ENCODE peak calls at places on chromosomes 1 and 21, in four cellular contexts. One of them, this sample, is unnamed.

GRCh38 chr1:222124602-222125001 is 382.7 kb upstream of the DUSP10 start:
- DNase-seq in CD8-positive, alpha-beta T cell: no peak
- DNase-seq in upper lobe of left lung: no peak
- DNase-seq in heart right ventricle: no peak
- DNase-seq in this sample: peak; percentile 1

GRCh38 chr1:29122987-29123870 is 474 bp downstream of the TMEM200B start:
- DNase-seq in CD8-positive, alpha-beta T cell: no peak
- DNase-seq in heart right ventricle: peak; percentile 20
- DNase-seq in upper lobe of left lung: peak; percentile 87
- DNase-seq in this sample: no peak

GRCh38 chr1:62325696-62326095 is 6.5 kb upstream of the KANK4 start:
- DNase-seq in CD8-positive, alpha-beta T cell: no peak
- DNase-seq in upper lobe of left lung: no peak
- DNase-seq in heart right ventricle: no peak
- DNase-seq in this sample: no peak

GRCh38 chr1:43255438-43256210 is 14.2 kb upstream of the TMEM125 start:
- DNase-seq in CD8-positive, alpha-beta T cell: no peak
- DNase-seq in upper lobe of left lung: no peak
- DNase-seq in heart right ventricle: peak; percentile 64
- DNase-seq in this sample: no peak

GRCh38 chr1:231611851-231612250 is 14.7 kb upstream of the DISC1 start:
- DNase-seq in CD8-positive, alpha-beta T cell: no peak
- DNase-seq in upper lobe of left lung: no peak
- DNase-seq in heart right ventricle: no peak
- DNase-seq in this sample: no peak

GRCh38 chr1:844472-845026 is 79.2 kb upstream of the SAMD11 start:
- DNase-seq in heart right ventricle: no peak
- DNase-seq in CD8-positive, alpha-beta T cell: no peak
- DNase-seq in upper lobe of left lung: no peak
- DNase-seq in this sample: no peak

GRCh38 chr1:156859523-156860112 is 701 bp upstream of the INSRR start:
- DNase-seq in upper lobe of left lung: no peak
- DNase-seq in heart right ventricle: peak; percentile 18
- DNase-seq in CD8-positive, alpha-beta T cell: no peak
- DNase-seq in this sample: no peak

GRCh38 chr1:100455478-100456072 is 82.4 kb upstream of the GPR88 start:
- DNase-seq in CD8-positive, alpha-beta T cell: no peak
- DNase-seq in heart right ventricle: no peak
- DNase-seq in upper lobe of left lung: no peak
- DNase-seq in this sample: no peak

GRCh38 chr1:174828264-174828663 is 171.5 kb upstream of the CACYBP start:
- DNase-seq in CD8-positive, alpha-beta T cell: no peak
- DNase-seq in upper lobe of left lung: no peak
- DNase-seq in heart right ventricle: no peak
- DNase-seq in this sample: no peak

GRCh38 chr1:228323401-228323800 is 83.2 kb downstream of the TRIM11 start:
- DNase-seq in CD8-positive, alpha-beta T cell: no peak
- DNase-seq in heart right ventricle: no peak
- DNase-seq in upper lobe of left lung: peak; percentile 41
- DNase-seq in this sample: no peak

GRCh38 chr1:47380699-47381098 is 35.4 kb upstream of the FOXE3 start:
- DNase-seq in CD8-positive, alpha-beta T cell: no peak
- DNase-seq in heart right ventricle: no peak
- DNase-seq in upper lobe of left lung: no peak
- DNase-seq in this sample: no peak

GRCh38 chr1:81920245-81920740 is 119.6 kb downstream of the ADGRL2 start:
- DNase-seq in CD8-positive, alpha-beta T cell: no peak
- DNase-seq in heart right ventricle: peak; percentile 25
- DNase-seq in upper lobe of left lung: no peak
- DNase-seq in this sample: no peak

GRCh38 chr21:41953831-41954653 is at the start of gene C2CD2:
- DNase-seq in heart right ventricle: peak; percentile 69
- DNase-seq in CD8-positive, alpha-beta T cell: no peak
- DNase-seq in upper lobe of left lung: peak; percentile 94
- DNase-seq in this sample: peak; percentile 51

GRCh38 chr1:193749868-193750267 is 563.5 kb upstream of the B3GALT2 start:
- DNase-seq in CD8-positive, alpha-beta T cell: no peak
- DNase-seq in upper lobe of left lung: no peak
- DNase-seq in heart right ventricle: no peak
- DNase-seq in this sample: no peak

GRCh38 chr1:167617100-167617949 is 12.7 kb upstream of the RCSD1 start:
- DNase-seq in heart right ventricle: peak; percentile 54
- DNase-seq in upper lobe of left lung: no peak
- DNase-seq in CD8-positive, alpha-beta T cell: no peak
- DNase-seq in this sample: peak; percentile 29

GRCh38 chr1:242467556-242468145 is 56.8 kb downstream of the PLD5 start:
- DNase-seq in upper lobe of left lung: no peak
- DNase-seq in CD8-positive, alpha-beta T cell: no peak
- DNase-seq in heart right ventricle: peak; percentile 48
- DNase-seq in this sample: peak; percentile 34

GRCh38 chr21:15437873-15438272 is 291.9 kb upstream of the USP25 start:
- DNase-seq in heart right ventricle: no peak
- DNase-seq in upper lobe of left lung: no peak
- DNase-seq in CD8-positive, alpha-beta T cell: no peak
- DNase-seq in this sample: no peak

GRCh38 chr1:182617734-182618288 is 13.6 kb upstream of the RGS16 start:
- DNase-seq in CD8-positive, alpha-beta T cell: no peak
- DNase-seq in heart right ventricle: no peak
- DNase-seq in upper lobe of left lung: no peak
- DNase-seq in this sample: no peak

GRCh38 chr1:66282343-66282852 is 251.6 kb upstream of the SGIP1 start:
- DNase-seq in CD8-positive, alpha-beta T cell: peak; percentile 16
- DNase-seq in heart right ventricle: peak; percentile 45
- DNase-seq in upper lobe of left lung: no peak
- DNase-seq in this sample: no peak

GRCh38 chr1:66283583-66284041 is 250.3 kb upstream of the SGIP1 start:
- DNase-seq in CD8-positive, alpha-beta T cell: no peak
- DNase-seq in upper lobe of left lung: no peak
- DNase-seq in heart right ventricle: no peak
- DNase-seq in this sample: no peak

GRCh38 chr1:66281808-66282207 is 252.1 kb upstream of the SGIP1 start:
- DNase-seq in upper lobe of left lung: no peak
- DNase-seq in heart right ventricle: no peak
- DNase-seq in CD8-positive, alpha-beta T cell: no peak
- DNase-seq in this sample: no peak

GRCh38 chr1:66284746-66285145 is 249.2 kb upstream of the SGIP1 start:
- DNase-seq in heart right ventricle: no peak
- DNase-seq in upper lobe of left lung: no peak
- DNase-seq in CD8-positive, alpha-beta T cell: no peak
- DNase-seq in this sample: no peak

GRCh38 chr1:66282885-66283284 is 251.1 kb upstream of the SGIP1 start:
- DNase-seq in heart right ventricle: no peak
- DNase-seq in upper lobe of left lung: no peak
- DNase-seq in CD8-positive, alpha-beta T cell: no peak
- DNase-seq in this sample: no peak
- H3K4me1 ChIP-seq in heart right ventricle: peaks cover 24% of the 10 kb centered on the region
- H3K4me1 ChIP-seq in upper lobe of left lung: peaks cover 36% of the 10 kb centered on the region
- H3K4me1 ChIP-seq in CD8-positive, alpha-beta T cell: peaks cover 55% of the 10 kb centered on the region
- H3K4me1 ChIP-seq in this sample: peaks cover 4% of the 10 kb centered on the region

GRCh38 chr1:234722904-234723588 is 113.1 kb upstream of the IRF2BP2 start:
- DNase-seq in heart right ventricle: peak; percentile 74
- DNase-seq in CD8-positive, alpha-beta T cell: no peak
- DNase-seq in upper lobe of left lung: peak; percentile 89
- DNase-seq in this sample: no peak
- H3K4me1 ChIP-seq in heart right ventricle: peaks cover 97% of the 10 kb centered on the region
- H3K4me1 ChIP-seq in CD8-positive, alpha-beta T cell: peaks cover 38% of the 10 kb centered on the region
- H3K4me1 ChIP-seq in upper lobe of left lung: peaks cover 90% of the 10 kb centered on the region
- H3K4me1 ChIP-seq in this sample: peaks cover 24% of the 10 kb centered on the region

DNA sequence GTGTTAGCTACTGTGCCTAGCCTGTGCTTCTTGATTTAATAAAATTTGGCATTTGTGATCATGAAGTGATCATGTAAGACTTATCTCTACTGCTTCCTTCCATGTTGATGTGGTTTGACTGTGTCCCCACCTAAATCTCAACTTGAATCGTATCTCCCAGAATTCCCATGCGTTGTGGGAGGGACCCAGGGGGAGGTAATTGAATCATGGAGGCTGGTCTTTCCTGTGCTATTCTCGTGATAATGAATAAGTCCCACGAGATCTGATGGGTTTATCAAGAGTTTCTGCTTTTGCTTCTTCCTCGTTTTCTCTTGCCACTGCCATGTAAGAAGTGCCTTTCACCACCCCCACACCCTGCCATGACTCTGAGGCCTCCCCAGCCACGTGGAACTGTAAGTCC is at the start of gene OVAAL:
- DNase-seq in upper lobe of left lung: no peak
- DNase-seq in heart right ventricle: no peak
- DNase-seq in CD8-positive, alpha-beta T cell: no peak
- DNase-seq in this sample: no peak
- H3K4me1 ChIP-seq in upper lobe of left lung: peaks cover 5% of the 10 kb centered on the region
- H3K4me1 ChIP-seq in heart right ventricle: peaks cover 32% of the 10 kb centered on the region
- H3K4me1 ChIP-seq in CD8-positive, alpha-beta T cell: no peaks in the 10 kb centered on the region
- H3K4me1 ChIP-seq in this sample: peaks cover 7% of the 10 kb centered on the region

GRCh38 chr1:173426057-173426456 is 51.1 kb upstream of the PRDX6 start:
- DNase-seq in CD8-positive, alpha-beta T cell: no peak
- DNase-seq in upper lobe of left lung: no peak
- DNase-seq in heart right ventricle: no peak
- DNase-seq in this sample: peak; percentile 45
- H3K4me1 ChIP-seq in CD8-positive, alpha-beta T cell: peaks cover 19% of the 10 kb centered on the region
- H3K4me1 ChIP-seq in upper lobe of left lung: peaks cover 19% of the 10 kb centered on the region
- H3K4me1 ChIP-seq in heart right ventricle: peaks cover 26% of the 10 kb centered on the region
- H3K4me1 ChIP-seq in this sample: peaks cover 3% of the 10 kb centered on the region